ENCODE peak calls at places on chromosome 21, in nine cellular contexts. One of them, this sample, is unnamed.
A peak's percentile ranks its signal among the peaks of the same experiment; 100 is the strongest.

GRCh38 chr21:40625991-40626390 is 221.0 kb downstream of the DSCAM start:
- DNase-seq in GM04504: no peak
- DNase-seq in CD4-positive, alpha-beta T cell: no peak
- DNase-seq in amygdala: no peak
- DNase-seq in NCI-H460: no peak
- DNase-seq in NCI-H2081: no peak
- DNase-seq in cardiac fibroblast: no peak
- DNase-seq in HL-60: no peak
- DNase-seq in HTR-8/SVneo: no peak
- DNase-seq in this sample: no peak

GRCh38 chr21:43370091-43370658 is 56.8 kb downstream of the SIK1 start:
- DNase-seq in NCI-H2081: no peak
- DNase-seq in HL-60: no peak
- DNase-seq in amygdala: no peak
- DNase-seq in HTR-8/SVneo: no peak
- DNase-seq in NCI-H460: no peak
- DNase-seq in cardiac fibroblast: peak; percentile 16
- DNase-seq in GM04504: no peak
- DNase-seq in CD4-positive, alpha-beta T cell: no peak
- DNase-seq in this sample: no peak

GRCh38 chr21:42684109-42684916 is 30.9 kb downstream of the PDE9A start:
- DNase-seq in CD4-positive, alpha-beta T cell: peak; percentile 40
- DNase-seq in HL-60: peak; percentile 8
- DNase-seq in amygdala: no peak
- DNase-seq in NCI-H2081: no peak
- DNase-seq in cardiac fibroblast: peak; percentile 37
- DNase-seq in HTR-8/SVneo: peak; percentile 69
- DNase-seq in NCI-H460: no peak
- DNase-seq in GM04504: no peak
- DNase-seq in this sample: no peak

GRCh38 chr21:45869121-45870007 is 112.2 kb upstream of the COL6A1 start:
- DNase-seq in NCI-H2081: no peak
- DNase-seq in GM04504: no peak
- DNase-seq in cardiac fibroblast: peak; percentile 39
- DNase-seq in CD4-positive, alpha-beta T cell: no peak
- DNase-seq in HTR-8/SVneo: no peak
- DNase-seq in HL-60: no peak
- DNase-seq in NCI-H460: no peak
- DNase-seq in amygdala: no peak
- DNase-seq in this sample: no peak

GRCh38 chr21:38669186-38669585 is 136.5 kb upstream of the ETS2 start:
- DNase-seq in NCI-H2081: no peak
- DNase-seq in NCI-H460: peak; percentile 3
- DNase-seq in GM04504: no peak
- DNase-seq in amygdala: no peak
- DNase-seq in cardiac fibroblast: peak; percentile 59
- DNase-seq in HL-60: peak; percentile 16
- DNase-seq in CD4-positive, alpha-beta T cell: no peak
- DNase-seq in HTR-8/SVneo: peak; percentile 21
- DNase-seq in this sample: no peak

GRCh38 chr21:24118738-24119470 is 1488.4 kb downstream of the MRPL39 start:
- DNase-seq in cardiac fibroblast: no peak
- DNase-seq in HTR-8/SVneo: peak; percentile 13
- DNase-seq in CD4-positive, alpha-beta T cell: no peak
- DNase-seq in GM04504: no peak
- DNase-seq in amygdala: no peak
- DNase-seq in HL-60: no peak
- DNase-seq in NCI-H460: no peak
- DNase-seq in NCI-H2081: no peak
- DNase-seq in this sample: no peak

GRCh38 chr21:25639167-25639921 is at the start of gene JAM2:
- DNase-seq in HTR-8/SVneo: peak; percentile 49
- DNase-seq in amygdala: peak; percentile 22
- DNase-seq in GM04504: no peak
- DNase-seq in NCI-H460: no peak
- DNase-seq in HL-60: no peak
- DNase-seq in CD4-positive, alpha-beta T cell: peak; percentile 46
- DNase-seq in cardiac fibroblast: peak; percentile 12
- DNase-seq in NCI-H2081: peak; percentile 1
- DNase-seq in this sample: no peak

GRCh38 chr21:33640697-33641338 is 723 bp downstream of the CRYZL1 start:
- DNase-seq in CD4-positive, alpha-beta T cell: no peak
- DNase-seq in HTR-8/SVneo: no peak
- DNase-seq in NCI-H460: no peak
- DNase-seq in NCI-H2081: no peak
- DNase-seq in amygdala: no peak
- DNase-seq in HL-60: peak; percentile 22
- DNase-seq in GM04504: peak; percentile 8
- DNase-seq in cardiac fibroblast: peak; percentile 26
- DNase-seq in this sample: no peak

GRCh38 chr21:43308101-43308500 is 118.8 kb downstream of the SIK1 start:
- DNase-seq in GM04504: no peak
- DNase-seq in cardiac fibroblast: no peak
- DNase-seq in NCI-H460: no peak
- DNase-seq in HL-60: no peak
- DNase-seq in amygdala: no peak
- DNase-seq in CD4-positive, alpha-beta T cell: no peak
- DNase-seq in NCI-H2081: no peak
- DNase-seq in HTR-8/SVneo: no peak
- DNase-seq in this sample: no peak

GRCh38 chr21:34126691-34127090 is 53.3 kb downstream of the MRPS6 start:
- DNase-seq in amygdala: no peak
- DNase-seq in NCI-H2081: no peak
- DNase-seq in HTR-8/SVneo: no peak
- DNase-seq in CD4-positive, alpha-beta T cell: no peak
- DNase-seq in GM04504: peak; percentile 19
- DNase-seq in cardiac fibroblast: no peak
- DNase-seq in NCI-H460: no peak
- DNase-seq in HL-60: no peak
- DNase-seq in this sample: peak; percentile 12

GRCh38 chr21:46161800-46162592 is 6.6 kb upstream of the FTCD start:
- DNase-seq in GM04504: no peak
- DNase-seq in CD4-positive, alpha-beta T cell: no peak
- DNase-seq in HTR-8/SVneo: no peak
- DNase-seq in HL-60: no peak
- DNase-seq in NCI-H460: no peak
- DNase-seq in amygdala: no peak
- DNase-seq in cardiac fibroblast: no peak
- DNase-seq in NCI-H2081: no peak
- DNase-seq in this sample: no peak

GRCh38 chr21:15564907-15565306 is 164.9 kb upstream of the USP25 start:
- DNase-seq in NCI-H460: no peak
- DNase-seq in NCI-H2081: no peak
- DNase-seq in GM04504: no peak
- DNase-seq in amygdala: no peak
- DNase-seq in HL-60: no peak
- DNase-seq in CD4-positive, alpha-beta T cell: no peak
- DNase-seq in HTR-8/SVneo: no peak
- DNase-seq in cardiac fibroblast: peak; percentile 1
- DNase-seq in this sample: no peak

GRCh38 chr21:37797403-37797802 is 118.9 kb downstream of the KCNJ6 start:
- DNase-seq in GM04504: no peak
- DNase-seq in NCI-H2081: no peak
- DNase-seq in cardiac fibroblast: no peak
- DNase-seq in amygdala: no peak
- DNase-seq in HTR-8/SVneo: no peak
- DNase-seq in CD4-positive, alpha-beta T cell: no peak
- DNase-seq in NCI-H460: no peak
- DNase-seq in HL-60: no peak
- DNase-seq in this sample: no peak

GRCh38 chr21:32257952-32258785 is 20.7 kb downstream of the MIS18A start:
- DNase-seq in cardiac fibroblast: peak; percentile 91
- DNase-seq in HL-60: peak; percentile 60
- DNase-seq in GM04504: peak; percentile 71
- DNase-seq in NCI-H2081: peak; percentile 72
- DNase-seq in NCI-H460: peak; percentile 77
- DNase-seq in CD4-positive, alpha-beta T cell: peak; percentile 10
- DNase-seq in HTR-8/SVneo: peak; percentile 81
- DNase-seq in amygdala: peak; percentile 14
- DNase-seq in this sample: peak; percentile 79

GRCh38 chr21:39182484-39183271 is 573 bp downstream of the PSMG1 start:
- DNase-seq in CD4-positive, alpha-beta T cell: no peak
- DNase-seq in cardiac fibroblast: peak; percentile 23
- DNase-seq in HL-60: peak; percentile 17
- DNase-seq in amygdala: no peak
- DNase-seq in NCI-H460: no peak
- DNase-seq in NCI-H2081: no peak
- DNase-seq in HTR-8/SVneo: no peak
- DNase-seq in GM04504: no peak
- DNase-seq in this sample: no peak

GRCh38 chr21:19010996-19011395 is 607.4 kb upstream of the TMPRSS15 start:
- DNase-seq in cardiac fibroblast: no peak
- DNase-seq in HTR-8/SVneo: no peak
- DNase-seq in HL-60: no peak
- DNase-seq in CD4-positive, alpha-beta T cell: no peak
- DNase-seq in GM04504: no peak
- DNase-seq in NCI-H460: no peak
- DNase-seq in NCI-H2081: no peak
- DNase-seq in amygdala: no peak
- DNase-seq in this sample: no peak

GRCh38 chr21:36710729-36711048 is 11.8 kb downstream of the SIM2 start:
- DNase-seq in CD4-positive, alpha-beta T cell: no peak
- DNase-seq in GM04504: no peak
- DNase-seq in HTR-8/SVneo: no peak
- DNase-seq in NCI-H460: no peak
- DNase-seq in amygdala: no peak
- DNase-seq in cardiac fibroblast: no peak
- DNase-seq in NCI-H2081: no peak
- DNase-seq in HL-60: no peak
- DNase-seq in this sample: no peak

GRCh38 chr21:41761211-41762181 is 5.4 kb downstream of the RIPK4 start:
- DNase-seq in HL-60: peak; percentile 58
- DNase-seq in NCI-H460: peak; percentile 65
- DNase-seq in cardiac fibroblast: peak; percentile 28
- DNase-seq in amygdala: no peak
- DNase-seq in NCI-H2081: no peak
- DNase-seq in CD4-positive, alpha-beta T cell: no peak
- DNase-seq in GM04504: no peak
- DNase-seq in HTR-8/SVneo: no peak
- DNase-seq in this sample: no peak

GRCh38 chr21:25845729-25846256 is 111.0 kb downstream of the GABPA start:
- DNase-seq in amygdala: no peak
- DNase-seq in NCI-H2081: no peak
- DNase-seq in NCI-H460: no peak
- DNase-seq in cardiac fibroblast: no peak
- DNase-seq in CD4-positive, alpha-beta T cell: no peak
- DNase-seq in GM04504: peak; percentile 32
- DNase-seq in HTR-8/SVneo: no peak
- DNase-seq in HL-60: no peak
- DNase-seq in this sample: no peak

GRCh38 chr21:29185172-29185571 is 54.7 kb downstream of the MAP3K7CL start:
- DNase-seq in HTR-8/SVneo: no peak
- DNase-seq in GM04504: no peak
- DNase-seq in CD4-positive, alpha-beta T cell: no peak
- DNase-seq in HL-60: no peak
- DNase-seq in amygdala: no peak
- DNase-seq in cardiac fibroblast: no peak
- DNase-seq in NCI-H460: no peak
- DNase-seq in NCI-H2081: no peak
- DNase-seq in this sample: no peak

GRCh38 chr21:45528981-45529784 is 13.1 kb downstream of the SLC19A1 start:
- DNase-seq in amygdala: no peak
- DNase-seq in cardiac fibroblast: no peak
- DNase-seq in HTR-8/SVneo: no peak
- DNase-seq in GM04504: no peak
- DNase-seq in HL-60: no peak
- DNase-seq in NCI-H460: no peak
- DNase-seq in NCI-H2081: no peak
- DNase-seq in CD4-positive, alpha-beta T cell: no peak
- DNase-seq in this sample: no peak

GRCh38 chr21:23858878-23859277 is 1748.4 kb downstream of the MRPL39 start:
- DNase-seq in amygdala: no peak
- DNase-seq in NCI-H2081: no peak
- DNase-seq in HTR-8/SVneo: no peak
- DNase-seq in cardiac fibroblast: no peak
- DNase-seq in HL-60: no peak
- DNase-seq in NCI-H460: no peak
- DNase-seq in CD4-positive, alpha-beta T cell: no peak
- DNase-seq in GM04504: no peak
- DNase-seq in this sample: no peak

GRCh38 chr21:46078984-46079356 is 18.9 kb upstream of the COL6A2 start:
- DNase-seq in amygdala: no peak
- DNase-seq in HL-60: no peak
- DNase-seq in CD4-positive, alpha-beta T cell: no peak
- DNase-seq in NCI-H460: no peak
- DNase-seq in cardiac fibroblast: no peak
- DNase-seq in HTR-8/SVneo: no peak
- DNase-seq in NCI-H2081: no peak
- DNase-seq in GM04504: no peak
- DNase-seq in this sample: no peak

GRCh38 chr21:39503138-39503762 is 51.5 kb downstream of the SH3BGR start:
- DNase-seq in NCI-H2081: no peak
- DNase-seq in cardiac fibroblast: no peak
- DNase-seq in amygdala: no peak
- DNase-seq in CD4-positive, alpha-beta T cell: no peak
- DNase-seq in HL-60: peak; percentile 41
- DNase-seq in HTR-8/SVneo: no peak
- DNase-seq in NCI-H460: no peak
- DNase-seq in GM04504: no peak
- DNase-seq in this sample: no peak

GRCh38 chr21:44552681-44553080 is 1.4 kb upstream of the KRTAP10-2 start:
- DNase-seq in CD4-positive, alpha-beta T cell: no peak
- DNase-seq in amygdala: no peak
- DNase-seq in cardiac fibroblast: no peak
- DNase-seq in NCI-H460: no peak
- DNase-seq in HL-60: no peak
- DNase-seq in GM04504: no peak
- DNase-seq in HTR-8/SVneo: no peak
- DNase-seq in NCI-H2081: no peak
- DNase-seq in this sample: no peak

GRCh38 chr21:20270365-20271055 is 727.7 kb upstream of the NCAM2 start:
- DNase-seq in HTR-8/SVneo: no peak
- DNase-seq in cardiac fibroblast: no peak
- DNase-seq in amygdala: no peak
- DNase-seq in NCI-H2081: no peak
- DNase-seq in NCI-H460: no peak
- DNase-seq in HL-60: no peak
- DNase-seq in CD4-positive, alpha-beta T cell: no peak
- DNase-seq in GM04504: no peak
- DNase-seq in this sample: no peak